ENCODE peak calls at places on chromosomes 3 and 15, in five cellular contexts. S, V, X, N and E are unnamed samples. For H3K4me1, the result is how much of the 10 kb centered on the place peaks cover.

GRCh38 chr3:171419457-171419856 is 40.7 kb downstream of the TNIK start:
- DNase-seq in S (no peak), V (no peak), X (no peak), N (no peak), E (no peak)

GRCh38 chr3:72892870-72893269 is 5.0 kb downstream of the GXYLT2 start:
- DNase-seq in S (no peak), V (no peak), X (peak), N (no peak), E (no peak)

GRCh38 chr3:111794701-111795100 is 64.4 kb upstream of the PHLDB2 start:
- DNase-seq in S (no peak), V (no peak), X (no peak), N (no peak), E (peak)

GRCh38 chr15:41485226-41485625 is 8.4 kb upstream of the ITPKA start:
- DNase-seq in S (no peak), V (no peak), X (no peak), N (no peak), E (no peak)

GRCh38 chr3:98361289-98361688 is 7.6 kb downstream of the OR5K4 start:
- DNase-seq in S (no peak), V (no peak), X (no peak), N (no peak), E (no peak)

GRCh38 chr15:66617137-66618090 is 51.6 kb upstream of the LCTL start:
- DNase-seq in S (peak), V (peak), X (no peak), N (no peak), E (peak)

GRCh38 chr3:130925628-130926027 is 31.7 kb downstream of the ATP2C1 start:
- DNase-seq in S (no peak), V (no peak), X (no peak), N (no peak), E (peak)

GRCh38 chr15:29090617-29091466 is 178.8 kb downstream of the NSMCE3 start:
- DNase-seq in S (peak), V (no peak), X (peak), N (no peak), E (peak)

GRCh38 chr15:65056868-65057548 is 10.8 kb downstream of the RASL12 start:
- DNase-seq in S (peak), V (no peak), X (no peak), N (peak), E (no peak)

GRCh38 chr15:49330166-49330565 is 92.9 kb upstream of the FGF7 start:
- DNase-seq in S (no peak), V (no peak), X (no peak), N (no peak), E (peak)

GRCh38 chr15:59707619-59708018 is 18.5 kb upstream of the BNIP2 start:
- DNase-seq in S (no peak), V (no peak), X (no peak), N (no peak), E (no peak)

GRCh38 chr3:173933113-173933512 is 535.6 kb downstream of the NLGN1 start:
- DNase-seq in S (no peak), V (no peak), X (no peak), N (no peak), E (no peak)

GRCh38 chr3:150314248-150315027 is 93.7 kb upstream of the TSC22D2 start:
- DNase-seq in S (peak), V (peak), X (no peak), N (peak), E (no peak)

GRCh38 chr3:38335263-38335662 is 11.3 kb upstream of the XYLB start:
- DNase-seq in S (no peak), V (no peak), X (no peak), N (no peak), E (no peak)

GRCh38 chr3:137764001-137764433 is at the start of gene SOX14:
- DNase-seq in S (no peak), V (no peak), X (peak), N (no peak), E (no peak)

GRCh38 chr3:51390186-51390585 is 899 bp upstream of the RBM15B start:
- DNase-seq in S (no peak), V (no peak), X (no peak), N (no peak), E (no peak)

GRCh38 chr3:51354172-51354571 is 30.9 kb upstream of the MANF start:
- DNase-seq in S (no peak), V (no peak), X (no peak), N (no peak), E (no peak)

GRCh38 chr3:71601811-71602210 is 18.3 kb upstream of the FOXP1 start:
- DNase-seq in S (peak), V (peak), X (no peak), N (no peak), E (peak)

GRCh38 chr15:80785335-80785734 is 6.2 kb downstream of the CEMIP start:
- DNase-seq in S (no peak), V (no peak), X (no peak), N (no peak), E (peak)

GRCh38 chr15:87762110-87762509 is 494.4 kb downstream of the NTRK3 start:
- DNase-seq in S (no peak), V (no peak), X (no peak), N (no peak), E (no peak)

GRCh38 chr15:68584704-68585573 is 6.1 kb downstream of the CORO2B start:
- DNase-seq in S (no peak), V (no peak), X (no peak), N (no peak), E (no peak)

GRCh38 chr3:71117572-71118247 is 465.8 kb downstream of the FOXP1 start:
- DNase-seq in S (peak), V (no peak), X (no peak), N (no peak), E (peak)

GRCh38 chr15:80856400-80856799 is 77.2 kb downstream of the CEMIP start:
- DNase-seq in S (peak), V (no peak), X (peak), N (peak), E (no peak)

GRCh38 chr3:110383356-110383755 is 688.3 kb upstream of the NECTIN3 start:
- DNase-seq in S (no peak), V (no peak), X (no peak), N (no peak), E (peak)

GRCh38 chr15:62730825-62731224 is 311.7 kb upstream of the TPM1 start:
- DNase-seq in S (no peak), V (no peak), X (no peak), N (no peak), E (no peak)

GRCh38 chr15:58666957-58667356 is 82.5 kb downstream of the ADAM10 start:
- DNase-seq in S (peak), V (peak), X (no peak), N (peak), E (peak)

GRCh38 chr15:58357529-58358476 is 74.0 kb upstream of the LIPC start:
- DNase-seq in S (no peak), V (peak), X (no peak), N (no peak), E (peak)

GRCh38 chr15:74815121-74815933 is 2.7 kb downstream of the LMAN1L start:
- DNase-seq in S (peak), V (no peak), X (no peak), N (no peak), E (no peak)
- H3K4me2 ChIP-seq in S (peak), V (no peak), X (no peak), N (peak), E (no peak)

DNA sequence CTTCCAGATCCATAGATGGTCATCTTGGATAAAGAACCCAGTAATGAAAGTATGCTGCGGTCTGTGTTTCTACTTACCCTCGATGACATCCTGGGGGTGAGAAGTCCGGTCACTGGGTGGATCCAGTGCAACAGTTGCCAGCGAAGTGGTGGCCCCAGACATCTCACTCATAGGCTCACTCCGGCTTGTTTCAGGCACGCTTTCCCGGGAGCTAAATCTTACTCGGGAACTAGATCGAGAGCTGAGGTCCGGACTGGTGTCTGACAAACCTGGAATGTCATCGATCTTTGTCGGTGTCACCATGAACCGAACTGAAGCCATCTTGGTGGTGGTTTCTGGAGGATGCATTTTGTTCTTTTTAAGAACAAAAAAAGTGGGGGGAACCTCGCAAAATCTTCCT is 1.2 kb downstream of the SLC12A6 start:
- DNase-seq in S (no peak), V (no peak), X (no peak), N (no peak), E (no peak)
- H3K4me1 ChIP-seq in S (half or more), V (under half), X (under half), N (under half), E (under half)

GRCh38 chr3:53845103-53845880 is 927 bp downstream of the CHDH start:
- DNase-seq in S (peak), V (peak), X (peak), N (no peak), E (peak)
- H3K4me3 ChIP-seq in S (peak), V (peak), X (peak), N (no peak), E (peak)

GRCh38 chr3:177810162-177810623 is 612.9 kb upstream of the TBL1XR1 start:
- DNase-seq in S (peak), V (peak), X (no peak), N (peak), E (peak)
- H3K4me2 ChIP-seq in S (peak), V (peak), X (no peak), N (peak), E (peak)

DNA sequence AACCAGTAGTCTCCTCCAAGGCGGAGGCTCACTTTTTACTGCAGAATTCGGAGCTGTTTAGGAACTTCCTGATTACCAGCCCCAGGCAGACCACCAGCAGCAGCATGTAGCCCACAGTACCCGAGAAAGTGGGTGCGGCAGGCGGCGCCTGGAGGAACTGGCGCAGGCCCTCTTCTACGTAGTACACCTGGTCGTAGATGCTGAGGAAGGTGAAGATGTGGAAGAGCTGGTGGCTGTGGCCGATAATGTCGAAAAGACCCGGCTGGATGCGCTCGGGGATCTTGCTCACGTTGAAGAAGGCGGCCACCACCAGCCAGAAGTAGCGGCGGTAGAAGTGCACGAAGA is 1.3 kb downstream of the PAQR9 start:
- DNase-seq in S (no peak), V (no peak), X (no peak), N (no peak), E (no peak)
- H3K4me1 ChIP-seq in S (under half), V (under half), X (under half), N (under half), E (under half)

GRCh38 chr3:66298591-66298990 is 77.8 kb downstream of the SLC25A26 start:
- DNase-seq in S (no peak), V (no peak), X (no peak), N (no peak), E (no peak)

GRCh38 chr3:66303556-66303955 is 82.8 kb downstream of the SLC25A26 start:
- DNase-seq in S (no peak), V (no peak), X (no peak), N (no peak), E (no peak)

GRCh38 chr3:66302288-66302687 is 81.5 kb downstream of the SLC25A26 start:
- DNase-seq in S (no peak), V (no peak), X (no peak), N (no peak), E (peak)

GRCh38 chr3:66299893-66300292 is 79.1 kb downstream of the SLC25A26 start:
- DNase-seq in S (no peak), V (no peak), X (no peak), N (no peak), E (no peak)

GRCh38 chr3:66304293-66304692 is 83.5 kb downstream of the SLC25A26 start:
- DNase-seq in S (no peak), V (no peak), X (no peak), N (no peak), E (no peak)
- H3K4me3 ChIP-seq in S (no peak), V (no peak), X (no peak), N (no peak), E (no peak)

GRCh38 chr15:26087395-26087794 is 224.3 kb upstream of the ATP10A start:
- DNase-seq in S (peak), V (no peak), X (no peak), N (no peak), E (peak)
- H3K4me2 ChIP-seq in S (peak), V (no peak), X (no peak), N (no peak), E (peak)

DNA sequence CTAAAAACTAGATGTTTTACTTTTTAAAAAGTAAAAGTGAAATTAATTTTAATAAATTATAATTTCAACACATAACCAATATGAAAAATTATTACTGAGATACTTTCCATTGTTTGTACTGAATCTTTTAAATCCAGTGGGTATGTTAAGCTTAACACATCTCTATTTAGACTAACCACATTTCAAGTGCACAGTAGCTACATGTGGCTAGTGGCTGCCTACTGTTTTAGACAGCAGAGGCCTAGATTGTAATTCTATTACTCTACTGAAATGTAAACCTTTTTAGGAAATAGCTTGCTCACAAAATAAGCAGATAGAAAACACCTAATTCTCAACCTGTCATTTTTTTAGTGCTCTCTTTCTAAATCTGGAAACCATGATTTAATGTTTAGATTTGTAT is 4.9 kb downstream of the TCAIM start:
- DNase-seq in S (no peak), V (no peak), X (no peak), N (no peak), E (no peak)
- H3K4me1 ChIP-seq in S (under half), V (under half), X (under half), N (under half), E (under half)